ENCODE peak calls at places on chromosome 20, in eight cellular contexts. One of them, this sample, is unnamed.

GRCh38 chr20:40103420-40103819 is 585.6 kb downstream of the MAFB start:
- ATAC-seq in right cardiac atrium: no peak
- ATAC-seq in body of pancreas: no peak
- ATAC-seq in aorta: no peak
- ATAC-seq in heart left ventricle: no peak
- ATAC-seq in IMR-90: no peak
- ATAC-seq in left lung: no peak
- ATAC-seq in Panc1: no peak
- ATAC-seq in this sample: no peak

GRCh38 chr20:1299522-1299921 is 29.4 kb downstream of the SDCBP2 start:
- ATAC-seq in right cardiac atrium: peak
- ATAC-seq in Panc1: peak
- ATAC-seq in body of pancreas: peak
- ATAC-seq in aorta: no peak
- ATAC-seq in IMR-90: no peak
- ATAC-seq in left lung: peak
- ATAC-seq in heart left ventricle: no peak
- ATAC-seq in this sample: peak

GRCh38 chr20:29741894-29742698 is 1515.4 kb upstream of the DEFB115 start:
- ATAC-seq in left lung: no peak
- ATAC-seq in IMR-90: no peak
- ATAC-seq in body of pancreas: no peak
- ATAC-seq in heart left ventricle: no peak
- ATAC-seq in right cardiac atrium: peak
- ATAC-seq in Panc1: no peak
- ATAC-seq in aorta: peak
- ATAC-seq in this sample: no peak

GRCh38 chr20:10731190-10731955 is 57.6 kb upstream of the JAG1 start:
- ATAC-seq in Panc1: no peak
- ATAC-seq in right cardiac atrium: peak
- ATAC-seq in body of pancreas: no peak
- ATAC-seq in left lung: no peak
- ATAC-seq in aorta: no peak
- ATAC-seq in IMR-90: peak
- ATAC-seq in heart left ventricle: no peak
- ATAC-seq in this sample: no peak

GRCh38 chr20:1895674-1896496 is 678 bp downstream of the SIRPA start:
- ATAC-seq in aorta: peak
- ATAC-seq in IMR-90: peak
- ATAC-seq in left lung: peak
- ATAC-seq in body of pancreas: no peak
- ATAC-seq in right cardiac atrium: peak
- ATAC-seq in Panc1: no peak
- ATAC-seq in heart left ventricle: peak
- ATAC-seq in this sample: peak

GRCh38 chr20:62860924-62861691 is 514 bp downstream of the TCFL5 start:
- ATAC-seq in body of pancreas: no peak
- ATAC-seq in left lung: no peak
- ATAC-seq in aorta: no peak
- ATAC-seq in right cardiac atrium: no peak
- ATAC-seq in heart left ventricle: no peak
- ATAC-seq in Panc1: peak
- ATAC-seq in IMR-90: peak
- ATAC-seq in this sample: peak

GRCh38 chr20:53413188-53413631 is 180.4 kb downstream of the ZNF217 start:
- ATAC-seq in heart left ventricle: no peak
- ATAC-seq in Panc1: peak
- ATAC-seq in body of pancreas: no peak
- ATAC-seq in IMR-90: no peak
- ATAC-seq in right cardiac atrium: no peak
- ATAC-seq in left lung: peak
- ATAC-seq in aorta: no peak
- ATAC-seq in this sample: no peak

GRCh38 chr20:48635791-48636267 is 192.0 kb downstream of the PREX1 start:
- ATAC-seq in aorta: no peak
- ATAC-seq in right cardiac atrium: peak
- ATAC-seq in heart left ventricle: peak
- ATAC-seq in body of pancreas: peak
- ATAC-seq in Panc1: peak
- ATAC-seq in left lung: peak
- ATAC-seq in IMR-90: peak
- ATAC-seq in this sample: no peak

GRCh38 chr20:10784337-10785183 is 110.8 kb upstream of the JAG1 start:
- ATAC-seq in heart left ventricle: no peak
- ATAC-seq in IMR-90: no peak
- ATAC-seq in aorta: no peak
- ATAC-seq in body of pancreas: peak
- ATAC-seq in left lung: no peak
- ATAC-seq in right cardiac atrium: no peak
- ATAC-seq in Panc1: no peak
- ATAC-seq in this sample: no peak

GRCh38 chr20:40313730-40314129 is 375.3 kb downstream of the MAFB start:
- ATAC-seq in body of pancreas: no peak
- ATAC-seq in right cardiac atrium: no peak
- ATAC-seq in aorta: no peak
- ATAC-seq in Panc1: no peak
- ATAC-seq in heart left ventricle: no peak
- ATAC-seq in IMR-90: no peak
- ATAC-seq in left lung: no peak
- ATAC-seq in this sample: no peak

GRCh38 chr20:46261456-46262253 is 46.6 kb downstream of the CDH22 start:
- ATAC-seq in aorta: no peak
- ATAC-seq in body of pancreas: no peak
- ATAC-seq in left lung: no peak
- ATAC-seq in right cardiac atrium: no peak
- ATAC-seq in IMR-90: no peak
- ATAC-seq in heart left ventricle: no peak
- ATAC-seq in Panc1: no peak
- ATAC-seq in this sample: no peak

GRCh38 chr20:43334080-43334479 is 123.6 kb upstream of the SRSF6 start:
- ATAC-seq in heart left ventricle: no peak
- ATAC-seq in Panc1: no peak
- ATAC-seq in IMR-90: no peak
- ATAC-seq in left lung: no peak
- ATAC-seq in right cardiac atrium: no peak
- ATAC-seq in aorta: no peak
- ATAC-seq in body of pancreas: no peak
- ATAC-seq in this sample: no peak

GRCh38 chr20:4305091-4305490 is 289.7 kb upstream of the RNF24 start:
- ATAC-seq in Panc1: no peak
- ATAC-seq in right cardiac atrium: no peak
- ATAC-seq in aorta: no peak
- ATAC-seq in heart left ventricle: no peak
- ATAC-seq in IMR-90: no peak
- ATAC-seq in body of pancreas: no peak
- ATAC-seq in left lung: no peak
- ATAC-seq in this sample: no peak

GRCh38 chr20:41234546-41234945 is 83.0 kb downstream of the ZHX3 start:
- ATAC-seq in right cardiac atrium: peak
- ATAC-seq in IMR-90: no peak
- ATAC-seq in body of pancreas: no peak
- ATAC-seq in heart left ventricle: peak
- ATAC-seq in Panc1: no peak
- ATAC-seq in left lung: no peak
- ATAC-seq in aorta: peak
- ATAC-seq in this sample: peak

GRCh38 chr20:33740189-33740588 is 8.4 kb downstream of the ZNF341 start:
- ATAC-seq in right cardiac atrium: no peak
- ATAC-seq in aorta: no peak
- ATAC-seq in IMR-90: peak
- ATAC-seq in heart left ventricle: no peak
- ATAC-seq in left lung: no peak
- ATAC-seq in Panc1: no peak
- ATAC-seq in body of pancreas: no peak
- ATAC-seq in this sample: no peak

GRCh38 chr20:32553618-32554017 is 31.5 kb downstream of the NOL4L start:
- ATAC-seq in IMR-90: no peak
- ATAC-seq in right cardiac atrium: no peak
- ATAC-seq in body of pancreas: no peak
- ATAC-seq in heart left ventricle: no peak
- ATAC-seq in aorta: no peak
- ATAC-seq in Panc1: no peak
- ATAC-seq in left lung: no peak
- ATAC-seq in this sample: no peak

GRCh38 chr20:51366155-51366886 is 176.2 kb downstream of the NFATC2 start:
- ATAC-seq in IMR-90: peak
- ATAC-seq in right cardiac atrium: peak
- ATAC-seq in left lung: peak
- ATAC-seq in body of pancreas: peak
- ATAC-seq in heart left ventricle: peak
- ATAC-seq in aorta: peak
- ATAC-seq in Panc1: peak
- ATAC-seq in this sample: peak

GRCh38 chr20:63482021-63482587 is 9.6 kb upstream of the KCNQ2 start:
- ATAC-seq in left lung: no peak
- ATAC-seq in IMR-90: no peak
- ATAC-seq in Panc1: peak
- ATAC-seq in body of pancreas: no peak
- ATAC-seq in right cardiac atrium: no peak
- ATAC-seq in heart left ventricle: no peak
- ATAC-seq in aorta: no peak
- ATAC-seq in this sample: no peak

GRCh38 chr20:45935416-45936046 is 1.0 kb downstream of the PCIF1 start:
- ATAC-seq in aorta: no peak
- ATAC-seq in heart left ventricle: peak
- ATAC-seq in body of pancreas: peak
- ATAC-seq in right cardiac atrium: peak
- ATAC-seq in left lung: peak
- ATAC-seq in IMR-90: no peak
- ATAC-seq in Panc1: peak
- ATAC-seq in this sample: peak

GRCh38 chr20:3339076-3339475 is 68.4 kb downstream of the DNAAF9 start:
- ATAC-seq in body of pancreas: no peak
- ATAC-seq in right cardiac atrium: no peak
- ATAC-seq in heart left ventricle: no peak
- ATAC-seq in Panc1: no peak
- ATAC-seq in IMR-90: no peak
- ATAC-seq in aorta: no peak
- ATAC-seq in left lung: no peak
- ATAC-seq in this sample: no peak

GRCh38 chr20:16539280-16539679 is 34.0 kb downstream of the KIF16B start:
- ATAC-seq in IMR-90: no peak
- ATAC-seq in right cardiac atrium: no peak
- ATAC-seq in Panc1: no peak
- ATAC-seq in body of pancreas: no peak
- ATAC-seq in left lung: no peak
- ATAC-seq in aorta: no peak
- ATAC-seq in heart left ventricle: no peak
- ATAC-seq in this sample: no peak

GRCh38 chr20:25197173-25197869 is 1.8 kb downstream of the ENTPD6 start:
- ATAC-seq in left lung: no peak
- ATAC-seq in heart left ventricle: no peak
- ATAC-seq in body of pancreas: no peak
- ATAC-seq in aorta: no peak
- ATAC-seq in IMR-90: no peak
- ATAC-seq in Panc1: no peak
- ATAC-seq in right cardiac atrium: no peak
- ATAC-seq in this sample: no peak
- H3K4me3 ChIP-seq in left lung: no peak
- H3K4me3 ChIP-seq in heart left ventricle: peak
- H3K4me3 ChIP-seq in body of pancreas: no peak
- H3K4me3 ChIP-seq in aorta: no peak
- H3K4me3 ChIP-seq in IMR-90: no peak
- H3K4me3 ChIP-seq in Panc1: peak
- H3K4me3 ChIP-seq in right cardiac atrium: peak
- H3K4me3 ChIP-seq in this sample: peak

GRCh38 chr20:49866051-49866450 is 49.3 kb downstream of the SPATA2 start:
- ATAC-seq in Panc1: no peak
- ATAC-seq in right cardiac atrium: no peak
- ATAC-seq in body of pancreas: no peak
- ATAC-seq in heart left ventricle: no peak
- ATAC-seq in aorta: no peak
- ATAC-seq in left lung: no peak
- ATAC-seq in IMR-90: no peak
- ATAC-seq in this sample: no peak
- H3K4me3 ChIP-seq in Panc1: no peak
- H3K4me3 ChIP-seq in right cardiac atrium: no peak
- H3K4me3 ChIP-seq in body of pancreas: no peak
- H3K4me3 ChIP-seq in heart left ventricle: no peak
- H3K4me3 ChIP-seq in aorta: no peak
- H3K4me3 ChIP-seq in left lung: no peak
- H3K4me3 ChIP-seq in IMR-90: no peak
- H3K4me3 ChIP-seq in this sample: no peak

DNA sequence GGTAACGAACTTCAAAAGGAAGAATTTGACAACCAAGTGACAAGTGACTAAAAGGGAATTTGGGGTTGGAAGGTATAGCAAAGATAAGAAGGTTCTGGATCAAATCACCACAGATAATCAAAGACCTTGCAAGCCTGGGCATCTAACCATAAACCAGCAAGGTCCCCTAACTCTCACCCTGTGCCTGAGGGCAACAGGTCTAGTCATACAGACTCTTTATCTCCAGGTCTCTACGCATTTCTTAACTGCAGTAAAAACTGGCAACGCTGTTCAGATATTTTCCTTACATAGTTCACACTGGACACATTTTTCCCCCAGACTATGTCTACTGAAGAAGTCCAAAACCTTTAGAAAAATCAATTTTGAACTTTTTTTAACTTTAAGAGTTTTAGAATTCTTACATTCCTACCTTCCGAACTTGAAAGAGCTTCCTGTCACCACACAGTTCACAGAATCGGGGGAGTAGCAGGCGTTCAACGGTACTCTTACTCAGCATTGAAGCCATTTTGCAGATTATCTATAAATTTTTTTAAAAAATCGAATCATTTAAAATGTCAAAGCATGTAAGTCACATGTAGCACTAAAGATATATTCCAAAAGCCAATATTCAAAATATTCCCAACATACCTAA is 23.0 kb upstream of the ANKRD60 start:
- ATAC-seq in heart left ventricle: no peak
- ATAC-seq in body of pancreas: no peak
- ATAC-seq in IMR-90: no peak
- ATAC-seq in Panc1: no peak
- ATAC-seq in right cardiac atrium: no peak
- ATAC-seq in aorta: no peak
- ATAC-seq in left lung: no peak
- ATAC-seq in this sample: no peak
- H3K4me3 ChIP-seq in heart left ventricle: no peak
- H3K4me3 ChIP-seq in body of pancreas: no peak
- H3K4me3 ChIP-seq in IMR-90: no peak
- H3K4me3 ChIP-seq in Panc1: no peak
- H3K4me3 ChIP-seq in right cardiac atrium: no peak
- H3K4me3 ChIP-seq in aorta: no peak
- H3K4me3 ChIP-seq in left lung: no peak
- H3K4me3 ChIP-seq in this sample: no peak

DNA sequence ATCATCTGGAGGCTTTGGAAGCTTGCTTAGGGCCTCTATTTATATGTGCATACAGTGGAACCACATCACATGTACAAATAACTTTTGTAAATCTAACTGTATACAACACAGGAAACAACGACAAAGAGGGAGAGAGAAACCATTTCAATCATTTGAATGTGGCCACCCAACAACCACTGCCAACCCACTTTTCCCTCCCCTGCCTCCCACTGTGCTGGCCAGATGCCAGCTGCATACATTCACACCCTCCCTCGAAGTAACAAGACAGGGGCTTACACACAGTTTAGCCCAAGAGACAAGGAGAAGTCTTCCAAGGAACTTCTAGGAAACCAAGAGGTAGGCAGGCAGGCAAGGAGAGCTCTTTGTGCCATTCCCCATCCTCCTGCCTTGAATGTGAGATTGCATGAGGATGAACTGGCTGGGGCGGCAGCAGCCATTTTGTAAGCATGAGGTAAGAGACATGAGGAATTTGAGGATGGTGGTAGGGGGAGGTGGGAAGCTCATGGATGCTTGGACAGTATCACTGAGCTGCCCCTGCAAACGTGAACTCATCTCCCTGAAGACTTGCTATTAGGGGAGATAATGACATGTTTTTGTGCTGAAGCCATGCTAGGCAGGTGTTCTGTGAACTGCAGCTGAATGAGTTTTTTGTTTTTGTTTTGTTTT is 18.2 kb downstream of the BMP7 start:
- ATAC-seq in left lung: no peak
- ATAC-seq in body of pancreas: no peak
- ATAC-seq in IMR-90: no peak
- ATAC-seq in Panc1: no peak
- ATAC-seq in aorta: no peak
- ATAC-seq in heart left ventricle: no peak
- ATAC-seq in right cardiac atrium: no peak
- ATAC-seq in this sample: no peak
- H3K4me3 ChIP-seq in left lung: no peak
- H3K4me3 ChIP-seq in body of pancreas: no peak
- H3K4me3 ChIP-seq in IMR-90: no peak
- H3K4me3 ChIP-seq in Panc1: no peak
- H3K4me3 ChIP-seq in aorta: no peak
- H3K4me3 ChIP-seq in heart left ventricle: no peak
- H3K4me3 ChIP-seq in right cardiac atrium: no peak
- H3K4me3 ChIP-seq in this sample: no peak